ENCODE peak calls at places on chromosomes 13 and 19, in five cellular contexts. F, U, A, Y and H are unnamed samples. For H3K9me2, the result is how much of the 10 kb centered on the place peaks cover.

GRCh38 chr13:86383151-86383550 is 583.9 kb upstream of the SLITRK6 start:
- DNase-seq in F (no peak), U (no peak), A (no peak), Y (no peak), H (no peak)

GRCh38 chr13:98473135-98473791 is 103.6 kb downstream of the STK24 start:
- DNase-seq in F (no peak), U (no peak), A (no peak), Y (no peak), H (no peak)

GRCh38 chr19:11480081-11480926 is 542 bp downstream of the ELAVL3 start:
- DNase-seq in F (no peak), U (no peak), A (peak), Y (no peak), H (no peak)

GRCh38 chr19:39170398-39171231 is 26.1 kb upstream of the NCCRP1 start:
- DNase-seq in F (no peak), U (no peak), A (no peak), Y (no peak), H (no peak)

GRCh38 chr19:2974342-2974932 is 2.9 kb upstream of the TLE6 start:
- DNase-seq in F (peak), U (no peak), A (no peak), Y (no peak), H (no peak)

GRCh38 chr19:38653028-38653571 is 5.7 kb downstream of the ACTN4 start:
- DNase-seq in F (peak), U (no peak), A (no peak), Y (no peak), H (no peak)

GRCh38 chr13:104006625-104007061 is 940.4 kb upstream of the SLC10A2 start:
- DNase-seq in F (no peak), U (no peak), A (peak), Y (no peak), H (peak)

GRCh38 chr13:95553271-95553588 is 710 bp downstream of the CLDN10 start:
- DNase-seq in F (no peak), U (no peak), A (no peak), Y (no peak), H (no peak)

GRCh38 chr13:35879111-35879510 is 252.1 kb downstream of the DCLK1 start:
- DNase-seq in F (no peak), U (no peak), A (no peak), Y (no peak), H (no peak)
- H3K9me2 ChIP-seq in F (under half), U (under half), A (under half), Y (under half), H (under half)

GRCh38 chr13:72489751-72490150 is 237.7 kb downstream of the MZT1 start:
- DNase-seq in F (no peak), U (no peak), A (no peak), Y (no peak), H (no peak)
- H3K9me2 ChIP-seq in F (under half), U (under half), A (under half), Y (under half), H (under half)

GRCh38 chr19:49415102-49415809 is 8.0 kb downstream of the PTH2 start:
- DNase-seq in F (peak), U (peak), A (no peak), Y (no peak), H (no peak)

GRCh38 chr19:49417090-49417489 is 6.2 kb downstream of the PTH2 start:
- DNase-seq in F (no peak), U (peak), A (no peak), Y (no peak), H (no peak)

GRCh38 chr19:49414256-49414655 is 9.0 kb downstream of the PTH2 start:
- DNase-seq in F (no peak), U (no peak), A (no peak), Y (no peak), H (no peak)

GRCh38 chr19:49413348-49413747 is 9.9 kb downstream of the PTH2 start:
- DNase-seq in F (no peak), U (no peak), A (peak), Y (no peak), H (no peak)

DNA sequence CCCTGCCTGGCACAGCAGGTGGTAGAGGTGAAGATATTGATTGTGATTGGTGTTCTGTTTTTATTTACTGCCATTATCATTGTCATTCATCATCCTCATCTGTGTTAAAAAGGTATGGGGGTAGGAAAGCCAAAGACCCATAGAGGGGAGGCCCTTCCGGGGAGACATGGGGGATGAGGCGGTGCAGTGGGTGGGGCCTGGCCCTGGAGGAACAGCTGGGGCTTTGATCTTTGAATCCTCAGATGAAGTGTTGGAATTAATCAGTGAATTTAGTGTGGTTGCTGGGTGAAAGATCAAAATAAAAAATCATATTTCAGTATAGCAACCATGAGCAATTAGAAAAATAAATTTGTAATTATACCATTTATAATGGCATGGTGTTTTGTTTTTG is 7.4 kb downstream of the PTH2 start:
- DNase-seq in F (no peak), U (no peak), A (no peak), Y (no peak), H (no peak)
- H3K9me2 ChIP-seq in F (under half), U (under half), A (under half), Y (under half), H (under half)

GRCh38 chr19:31402931-31403330 is 53.7 kb upstream of the TSHZ3 start:
- DNase-seq in F (peak), U (no peak), A (no peak), Y (no peak), H (no peak)

GRCh38 chr19:31406106-31406505 is 56.9 kb upstream of the TSHZ3 start:
- DNase-seq in F (no peak), U (no peak), A (no peak), Y (no peak), H (no peak)

GRCh38 chr19:31413353-31413752 is 64.1 kb upstream of the TSHZ3 start:
- DNase-seq in F (no peak), U (no peak), A (no peak), Y (no peak), H (no peak)

DNA sequence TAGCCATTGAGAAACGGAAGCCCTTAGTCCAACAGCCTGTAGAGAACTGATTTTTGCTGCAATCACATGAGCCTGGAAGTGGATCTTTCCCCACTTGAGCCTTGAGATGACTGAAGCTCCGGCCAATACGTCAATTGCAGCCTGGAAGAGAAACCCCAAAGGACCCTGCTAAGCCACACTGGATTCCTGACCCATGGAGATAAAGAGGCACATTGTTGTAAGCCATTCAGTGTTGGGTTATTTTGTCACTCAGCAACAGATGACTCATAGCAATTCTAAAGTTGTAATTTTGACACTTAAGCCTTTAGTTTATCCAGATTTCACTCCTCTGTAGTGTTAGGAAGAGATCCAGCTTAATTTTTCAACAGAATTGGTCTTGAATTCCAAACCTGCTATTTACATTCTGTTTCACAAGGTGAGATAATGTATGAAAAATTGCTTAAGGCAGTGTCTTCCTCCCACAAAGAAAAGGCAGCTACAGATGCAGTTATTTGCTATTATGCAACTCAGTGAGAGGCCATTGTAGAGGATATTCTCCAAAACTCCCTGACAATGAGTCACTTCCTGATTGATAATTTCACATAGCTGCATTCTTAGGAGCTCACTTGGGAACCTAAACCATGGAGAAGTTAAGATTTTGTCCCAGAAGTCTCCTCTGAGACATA is 59.4 kb upstream of the TSHZ3 start:
- DNase-seq in F (peak), U (no peak), A (no peak), Y (no peak), H (peak)
- H3K9me2 ChIP-seq in F (under half), U (under half), A (under half), Y (under half), H (under half)

GRCh38 chr13:113643593-113643992 is 14.4 kb downstream of the ATP4B start:
- DNase-seq in F (no peak), U (no peak), A (no peak), Y (no peak), H (no peak)
- H3K9me2 ChIP-seq in F (under half), U (under half), A (under half), Y (under half), H (under half)

GRCh38 chr19:16359964-16360363 is 35.3 kb downstream of the KLF2 start:
- DNase-seq in F (no peak), U (no peak), A (no peak), Y (no peak), H (no peak)

GRCh38 chr19:16361926-16362325 is 37.3 kb downstream of the KLF2 start:
- DNase-seq in F (no peak), U (no peak), A (no peak), Y (no peak), H (no peak)

GRCh38 chr19:16360738-16361137 is 36.1 kb downstream of the KLF2 start:
- DNase-seq in F (no peak), U (no peak), A (no peak), Y (no peak), H (no peak)

GRCh38 chr19:16363133-16363851 is 38.7 kb downstream of the KLF2 start:
- DNase-seq in F (no peak), U (no peak), A (no peak), Y (no peak), H (no peak)

DNA sequence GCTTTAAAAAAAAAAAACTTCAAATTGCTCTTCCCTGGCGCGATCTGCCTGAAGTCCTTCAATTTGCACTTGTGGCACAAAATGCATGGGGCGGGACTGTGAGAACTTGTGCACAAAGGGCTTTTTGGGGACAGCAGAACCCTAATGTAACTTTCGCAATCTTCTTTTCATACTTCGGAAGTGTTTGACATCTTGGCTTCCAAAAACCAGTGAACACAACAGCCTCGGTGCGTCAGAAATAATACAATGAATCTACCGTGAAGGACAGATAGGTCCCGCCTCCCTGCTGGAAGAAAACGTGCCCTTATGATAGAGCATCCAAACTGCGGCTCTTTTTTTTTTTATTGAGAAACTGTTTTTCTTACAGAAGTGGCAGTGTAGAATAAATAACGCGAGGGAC is 36.6 kb downstream of the KLF2 start:
- DNase-seq in F (peak), U (no peak), A (no peak), Y (no peak), H (no peak)
- H3K9me2 ChIP-seq in F (under half), U (under half), A (under half), Y (under half), H (under half)

DNA sequence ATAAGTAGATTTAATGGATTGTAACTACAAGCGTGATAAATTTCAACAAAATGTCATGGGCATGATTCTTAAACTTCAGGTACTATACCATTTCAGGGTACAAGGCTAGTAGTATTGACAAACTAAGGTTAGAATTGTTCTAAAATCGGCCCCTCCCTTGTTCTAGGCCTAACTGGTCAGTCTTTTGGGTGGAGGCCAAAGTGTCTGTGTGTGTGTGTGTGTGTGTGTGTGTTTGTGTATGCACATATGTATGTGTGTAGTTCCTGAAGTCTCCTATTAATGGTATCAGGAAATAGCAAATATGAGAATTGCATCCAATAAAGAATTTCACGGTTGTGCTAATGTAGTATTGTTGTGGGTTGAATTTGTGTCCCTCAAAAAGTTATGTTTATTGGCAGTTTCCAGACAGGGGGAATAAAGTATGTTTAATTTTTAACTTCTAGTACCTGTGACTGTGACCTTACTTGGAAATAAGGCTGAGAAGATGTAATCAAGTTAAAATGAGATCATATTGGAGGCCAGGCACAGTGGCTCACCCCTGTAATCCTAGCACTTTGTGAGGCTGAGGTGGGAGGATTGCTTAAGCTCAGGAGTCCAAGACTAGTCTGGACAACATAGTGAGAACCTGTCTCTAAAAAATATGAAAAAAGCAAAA is 119.2 kb downstream of the KLF5 start:
- DNase-seq in F (no peak), U (no peak), A (no peak), Y (no peak), H (no peak)
- H3K9me2 ChIP-seq in F (under half), U (under half), A (under half), Y (under half), H (under half)

DNA sequence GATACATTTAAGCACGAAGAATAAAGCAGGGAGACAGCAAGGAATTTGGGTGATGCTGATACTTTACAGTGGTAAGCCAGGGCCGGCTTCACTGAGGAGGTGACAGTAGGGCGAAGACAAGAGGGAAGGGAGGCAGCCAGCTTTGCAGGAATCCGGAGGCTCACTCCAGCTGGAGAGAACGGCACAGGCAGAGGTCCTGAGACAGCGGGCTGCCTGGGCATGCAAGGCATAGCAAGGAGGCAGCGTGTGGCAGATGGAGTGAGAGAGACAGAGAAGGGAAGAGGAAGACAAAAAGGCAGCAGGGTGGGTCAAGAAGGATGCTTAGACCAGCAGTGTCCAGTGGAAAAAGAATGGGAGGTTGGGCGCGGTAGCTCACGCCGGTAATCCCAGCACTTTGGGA is 83.2 kb upstream of the WASF3 start:
- DNase-seq in F (no peak), U (no peak), A (no peak), Y (no peak), H (no peak)
- H3K9me2 ChIP-seq in F (under half), U (under half), A (under half), Y (under half), H (under half)

GRCh38 chr13:106566682-106567420 is 1.1 kb downstream of the ARGLU1 start:
- DNase-seq in F (peak), U (peak), A (peak), Y (peak), H (peak)
- H3K9me2 ChIP-seq in F (under half), U (under half), A (under half), Y (under half), H (under half)

GRCh38 chr13:28492527-28493367 is 2.2 kb downstream of the FLT1 start:
- DNase-seq in F (no peak), U (no peak), A (no peak), Y (no peak), H (no peak)
- H3K9me2 ChIP-seq in F (under half), U (under half), A (under half), Y (under half), H (under half)